ENCODE peak calls at places on chromosomes 3 and 15, in nine cellular contexts. L is HepG2, P is M059J, A is ovary, Y is germinal center, M is dermis microvascular lymphatic vessel endothelial cell, V is posterior vena cava, Z is astrocyte of the spinal cord, Q is non-pigmented ciliary epithelial cell. H is an unnamed sample.
A peak's percentile ranks its signal among the peaks of the same experiment; 100 is the strongest.

GRCh38 chr3:7876741-7877297 is 624.8 kb upstream of the LMCD1 start:
- DNase-seq in L (no peak), P (peak; percentile 3), A (no peak), Y (no peak), M (peak; percentile 79), V (no peak), Z (peak; percentile 12), Q (no peak), H (no peak)

GRCh38 chr3:128555098-128555825 is 62.3 kb upstream of the GATA2 start:
- DNase-seq in L (no peak), P (no peak), A (no peak), Y (no peak), M (peak; percentile 86), V (peak; percentile 84), Z (no peak), Q (no peak), H (no peak)

GRCh38 chr3:134352031-134352671 is 22.1 kb downstream of the AMOTL2 start:
- DNase-seq in L (peak; percentile 69), P (no peak), A (no peak), Y (no peak), M (no peak), V (no peak), Z (no peak), Q (no peak), H (no peak)

GRCh38 chr3:188854395-188855149 is 317.2 kb upstream of the TPRG1 start:
- DNase-seq in L (no peak), P (no peak), A (no peak), Y (no peak), M (no peak), V (no peak), Z (peak; percentile 43), Q (peak; percentile 36), H (peak; percentile 73)

GRCh38 chr15:45660231-45660979 is 25.6 kb downstream of the SQOR start:
- DNase-seq in L (no peak), P (peak; percentile 18), A (no peak), Y (no peak), M (no peak), V (no peak), Z (no peak), Q (no peak), H (no peak)

GRCh38 chr3:9898467-9899229 is 4.0 kb upstream of the IL17RE start:
- DNase-seq in L (peak; percentile 56), P (no peak), A (no peak), Y (no peak), M (no peak), V (no peak), Z (no peak), Q (no peak), H (no peak)

GRCh38 chr3:139520028-139520737 is 19.4 kb downstream of the RBP1 start:
- DNase-seq in L (no peak), P (peak; percentile 66), A (no peak), Y (peak; percentile 35), M (no peak), V (no peak), Z (peak; percentile 52), Q (no peak), H (no peak)

GRCh38 chr3:125591116-125591755 is 4.1 kb downstream of the OSBPL11 start:
- DNase-seq in L (no peak), P (peak; percentile 8), A (no peak), Y (no peak), M (no peak), V (no peak), Z (no peak), Q (no peak), H (peak; percentile 44)

GRCh38 chr15:74752486-74753395 is 4.1 kb downstream of the CYP1A2 start:
- DNase-seq in L (no peak), P (peak; percentile 70), A (no peak), Y (no peak), M (no peak), V (no peak), Z (no peak), Q (no peak), H (no peak)

GRCh38 chr3:53169832-53170324 is 8.9 kb downstream of the PRKCD start:
- DNase-seq in L (no peak), P (no peak), A (no peak), Y (no peak), M (no peak), V (no peak), Z (no peak), Q (no peak), H (no peak)

GRCh38 chr3:177601120-177601519 is 403.8 kb upstream of the TBL1XR1 start:
- DNase-seq in L (no peak), P (no peak), A (no peak), Y (no peak), M (peak; percentile 34), V (no peak), Z (no peak), Q (no peak), H (no peak)

GRCh38 chr3:99929409-99930139 is 111.9 kb downstream of the CMSS1 start:
- DNase-seq in L (no peak), P (peak; percentile 75), A (peak; percentile 28), Y (no peak), M (no peak), V (peak; percentile 84), Z (peak; percentile 80), Q (no peak), H (no peak)

GRCh38 chr3:66463734-66464511 is 36.9 kb downstream of the LRIG1 start:
- DNase-seq in L (no peak), P (no peak), A (no peak), Y (no peak), M (no peak), V (no peak), Z (no peak), Q (no peak), H (no peak)

GRCh38 chr3:45606991-45607712 is 12.6 kb downstream of the LIMD1 start:
- DNase-seq in L (no peak), P (peak; percentile 48), A (peak; percentile 57), Y (no peak), M (peak; percentile 22), V (no peak), Z (peak; percentile 27), Q (no peak), H (no peak)

GRCh38 chr15:34223904-34224596 is 766 bp upstream of the EMC4 start:
- DNase-seq in L (no peak), P (peak; percentile 44), A (no peak), Y (no peak), M (peak; percentile 5), V (no peak), Z (no peak), Q (no peak), H (no peak)

GRCh38 chr3:113910966-113911365 is 36.8 kb upstream of the ZDHHC23 start:
- DNase-seq in L (no peak), P (no peak), A (no peak), Y (no peak), M (no peak), V (no peak), Z (no peak), Q (no peak), H (no peak)

GRCh38 chr3:61813656-61814055 is 252.3 kb downstream of the PTPRG start:
- DNase-seq in L (no peak), P (no peak), A (no peak), Y (no peak), M (no peak), V (no peak), Z (no peak), Q (no peak), H (no peak)

GRCh38 chr3:10845240-10845761 is 29.3 kb downstream of the SLC6A11 start:
- DNase-seq in L (no peak), P (no peak), A (no peak), Y (no peak), M (no peak), V (no peak), Z (no peak), Q (no peak), H (no peak)

GRCh38 chr3:37907906-37908305 is 46.2 kb downstream of the CTDSPL start:
- DNase-seq in L (peak; percentile 95), P (no peak), A (no peak), Y (no peak), M (no peak), V (no peak), Z (peak; percentile 94), Q (no peak), H (peak; percentile 52)

GRCh38 chr15:35622641-35623340 is 76.8 kb upstream of the DPH6 start:
- DNase-seq in L (no peak), P (no peak), A (no peak), Y (no peak), M (no peak), V (no peak), Z (no peak), Q (no peak), H (no peak)

GRCh38 chr3:85252686-85253085 is 293.9 kb downstream of the CADM2 start:
- DNase-seq in L (no peak), P (no peak), A (no peak), Y (no peak), M (no peak), V (no peak), Z (no peak), Q (no peak), H (no peak)

GRCh38 chr3:124467980-124468902 is 262.0 kb upstream of the UMPS start:
- DNase-seq in L (peak; percentile 20), P (peak; percentile 56), A (no peak), Y (peak; percentile 65), M (peak; percentile 53), V (no peak), Z (peak; percentile 36), Q (no peak), H (peak; percentile 31)

GRCh38 chr15:73225358-73226015 is 143.3 kb downstream of the HCN4 start:
- DNase-seq in L (no peak), P (peak; percentile 3), A (no peak), Y (no peak), M (no peak), V (no peak), Z (no peak), Q (no peak), H (no peak)